ENCODE peak calls at places on chromosomes 12 and 14, in nine cellular contexts. L is dorsolateral prefrontal cortex; H is spleen; E is left lung; P is CD8-positive, alpha-beta memory T cell; A is OCI-LY7; U is body of pancreas; D is MM.1S; Y is right lobe of liver. B is an unnamed sample.

GRCh38 chr12:34388636-34389377 is 366.5 kb downstream of the ALG10 start:
- DNase-seq in P (no peak), E (no peak), U (no peak), A (no peak), L (no peak), H (peak; percentile 49), Y (no peak), D (no peak), B (no peak)

GRCh38 chr12:30989754-30990153 is 63.2 kb downstream of the TSPAN11 start:
- DNase-seq in A (peak; percentile 76), D (peak; percentile 94), P (no peak), U (peak; percentile 43), E (no peak), Y (no peak), H (no peak), L (no peak), B (no peak)

GRCh38 chr12:69929125-69929524 is 104.1 kb downstream of the MYRFL start:
- DNase-seq in A (no peak), Y (no peak), P (no peak), U (no peak), H (no peak), E (no peak), L (no peak), D (no peak), B (no peak)

GRCh38 chr14:50335389-50335788 is 23.3 kb downstream of the DMAC2L start:
- DNase-seq in U (peak; percentile 81), L (peak; percentile 65), Y (peak; percentile 63), D (no peak), E (no peak), P (no peak), H (no peak), A (no peak), B (no peak)

GRCh38 chr12:124568431-124569374 is 1.3 kb upstream of the NCOR2 start:
- DNase-seq in H (no peak), D (peak; percentile 81), U (peak; percentile 45), Y (peak; percentile 71), L (peak; percentile 67), E (peak; percentile 84), P (no peak), A (peak; percentile 35), B (no peak)

GRCh38 chr12:124992874-124993567 is 424 bp upstream of the BRI3BP start:
- DNase-seq in U (peak; percentile 81), A (peak; percentile 95), P (peak; percentile 81), D (peak; percentile 81), Y (peak; percentile 72), H (peak; percentile 89), L (no peak), E (peak; percentile 62), B (peak; percentile 68)

GRCh38 chr14:90419200-90419599 is 22.4 kb downstream of the CALM1 start:
- DNase-seq in Y (peak; percentile 62), L (peak; percentile 72), E (peak; percentile 67), P (no peak), U (peak; percentile 80), D (no peak), H (no peak), A (no peak), B (peak; percentile 84)

GRCh38 chr14:56342419-56342901 is 224.2 kb downstream of the PELI2 start:
- DNase-seq in U (no peak), D (no peak), P (no peak), L (no peak), A (no peak), Y (no peak), H (no peak), E (no peak), B (no peak)

GRCh38 chr14:78196323-78196722 is 26.1 kb downstream of the NRXN3 start:
- DNase-seq in E (no peak), A (no peak), L (no peak), H (no peak), Y (no peak), P (no peak), U (no peak), D (no peak), B (no peak)

GRCh38 chr12:54147606-54148005 is 41.2 kb downstream of the SMUG1 start:
- DNase-seq in L (no peak), P (no peak), U (no peak), E (no peak), H (no peak), A (no peak), D (no peak), Y (no peak), B (no peak)

GRCh38 chr14:75823334-75823733 is 158.5 kb downstream of the TGFB3 start:
- DNase-seq in P (no peak), E (no peak), H (no peak), U (no peak), L (no peak), Y (no peak), A (no peak), D (no peak), B (no peak)

GRCh38 chr12:91877461-91878230 is 268.0 kb downstream of the BTG1 start:
- DNase-seq in P (peak; percentile 57), A (no peak), D (no peak), H (no peak), E (no peak), Y (no peak), L (no peak), U (no peak), B (no peak)

GRCh38 chr14:69006346-69006745 is 27.2 kb upstream of the ACTN1 start:
- DNase-seq in A (no peak), H (no peak), U (no peak), Y (no peak), P (no peak), E (no peak), D (no peak), L (no peak), B (no peak)

GRCh38 chr14:69003626-69004025 is 24.5 kb upstream of the ACTN1 start:
- DNase-seq in D (no peak), A (no peak), E (no peak), Y (no peak), U (no peak), P (no peak), H (no peak), L (no peak), B (no peak)

GRCh38 chr14:69008411-69008810 is 29.3 kb upstream of the ACTN1 start:
- DNase-seq in L (no peak), P (no peak), H (no peak), E (no peak), Y (no peak), A (no peak), U (no peak), D (no peak), B (no peak)

GRCh38 chr14:69004731-69005431 is 25.8 kb upstream of the ACTN1 start:
- DNase-seq in A (no peak), U (no peak), P (no peak), L (no peak), Y (no peak), E (no peak), H (no peak), D (no peak), B (no peak)

DNA sequence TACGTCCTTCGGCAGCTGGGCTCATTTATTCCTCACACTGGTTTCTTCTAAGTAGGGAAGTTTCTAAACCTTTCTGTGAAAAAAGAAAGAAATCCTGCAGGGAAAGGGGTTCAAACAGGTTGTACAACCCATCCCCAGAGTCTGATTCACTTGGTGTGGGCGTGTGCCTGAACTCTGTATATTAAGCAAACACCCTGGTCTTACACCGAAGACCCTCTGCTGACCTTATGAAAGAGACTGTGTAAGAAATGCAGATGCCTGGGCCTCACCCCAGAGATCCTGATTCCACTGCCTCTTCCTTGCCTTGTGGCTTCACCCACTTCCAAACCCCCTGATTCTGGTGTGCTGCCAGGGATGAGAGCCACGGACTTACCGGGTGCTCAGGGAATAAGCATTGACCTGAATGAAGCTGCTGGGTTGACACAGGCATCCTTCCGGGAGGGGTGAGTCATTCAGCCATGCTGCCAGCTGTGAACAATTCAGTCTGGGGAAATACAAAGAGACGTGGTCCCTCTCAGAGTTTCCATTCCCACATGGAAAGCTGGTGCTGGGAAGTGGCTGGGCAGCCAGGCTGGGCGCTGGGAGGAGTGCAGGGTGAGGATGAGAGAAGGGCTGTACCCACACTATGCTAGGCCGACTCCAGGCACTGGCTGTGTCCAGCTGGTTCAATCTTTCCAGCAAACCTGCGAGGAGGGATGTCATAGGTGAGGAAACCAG is 26.5 kb upstream of the ACTN1 start:
- DNase-seq in E (peak; percentile 68), U (peak; percentile 57), Y (no peak), L (no peak), D (no peak), A (no peak), H (no peak), P (no peak), B (peak; percentile 95)
- H3K27ac ChIP-seq in E (no peak overlapping the region), U (no peak overlapping the region), Y (no peak overlapping the region), L (no peak overlapping the region), D (no peak overlapping the region), A (no peak overlapping the region), H (no peak overlapping the region), P (no peak overlapping the region), B (peak overlapping the region; percentile 59)

DNA sequence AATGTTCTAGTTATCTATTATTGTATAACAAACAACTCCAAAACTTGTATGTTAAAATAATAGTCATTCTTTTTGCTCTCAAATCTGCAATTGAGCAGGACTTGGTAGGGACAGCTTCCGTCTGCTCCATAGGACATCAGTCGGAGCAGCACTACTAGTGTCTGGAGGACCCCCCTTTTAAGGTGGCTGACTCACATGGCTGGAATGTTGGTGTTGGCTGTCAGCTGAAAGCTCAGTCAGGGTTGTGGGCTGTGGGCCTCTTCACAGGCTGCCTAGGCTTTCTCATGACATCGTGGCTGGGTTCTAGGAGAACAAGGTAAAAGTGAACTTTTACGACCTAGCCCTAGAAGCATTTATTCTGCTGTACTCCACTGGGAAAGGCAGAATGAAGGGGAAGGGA is 160.6 kb downstream of the ANO4 start:
- DNase-seq in H (no peak), E (no peak), D (no peak), Y (no peak), A (no peak), P (no peak), U (no peak), L (no peak), B (no peak)
- H3K27ac ChIP-seq in H (no peak overlapping the region), E (no peak overlapping the region), D (no peak overlapping the region), Y (no peak overlapping the region), A (no peak overlapping the region), P (no peak overlapping the region), U (no peak overlapping the region), L (no peak overlapping the region), B (no peak overlapping the region)

DNA sequence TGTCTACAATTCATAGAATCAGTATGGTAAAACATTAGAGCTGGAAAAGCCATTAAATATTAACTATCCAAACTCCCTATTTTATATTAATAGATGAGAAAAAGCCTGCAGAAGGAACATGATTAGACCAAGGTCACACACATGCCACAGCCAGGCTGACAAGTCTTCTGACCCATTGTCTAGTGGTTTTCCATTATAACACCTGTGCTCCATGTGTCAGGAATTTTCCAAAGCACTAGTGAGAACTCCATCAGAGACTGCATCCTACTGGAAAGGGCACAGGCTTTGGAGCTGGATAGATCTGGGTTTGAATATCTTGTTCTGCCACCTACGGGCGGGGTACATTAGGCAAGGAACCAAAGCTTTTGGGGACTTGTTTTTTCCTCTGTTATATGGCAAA is 325.5 kb downstream of the RAD51B start:
- DNase-seq in L (no peak), E (no peak), H (no peak), Y (no peak), P (no peak), A (no peak), D (no peak), U (peak; percentile 37), B (no peak)
- H3K27ac ChIP-seq in L (no peak overlapping the region), E (peak overlapping the region; percentile 81), H (peak overlapping the region; percentile 77), Y (no peak overlapping the region), P (no peak overlapping the region), A (no peak overlapping the region), D (no peak overlapping the region), U (peak overlapping the region; percentile 14), B (no peak overlapping the region)

DNA sequence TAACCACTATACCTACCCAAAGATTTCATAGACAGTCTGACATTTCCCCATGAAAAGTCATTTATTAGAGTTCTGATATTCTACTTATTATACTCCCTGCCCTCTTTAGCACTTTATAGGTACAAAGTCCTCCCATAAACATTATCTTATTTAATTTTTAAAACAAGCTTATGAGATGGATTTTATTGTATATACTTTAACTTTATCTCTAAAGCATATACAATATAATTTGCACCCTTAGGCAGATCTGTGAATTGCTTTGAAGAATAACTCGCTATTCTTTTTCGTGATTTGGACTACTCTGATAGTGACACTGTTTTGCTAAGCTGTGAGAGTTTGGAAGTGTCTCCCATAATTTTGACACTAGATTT is 348.1 kb downstream of the RAD51B start:
- DNase-seq in P (no peak), A (no peak), E (no peak), L (no peak), U (no peak), D (no peak), Y (no peak), H (no peak), B (no peak)
- H3K27ac ChIP-seq in P (no peak overlapping the region), A (no peak overlapping the region), E (no peak overlapping the region), L (no peak overlapping the region), U (no peak overlapping the region), D (no peak overlapping the region), Y (no peak overlapping the region), H (no peak overlapping the region), B (no peak overlapping the region)